ENCODE peak calls at places on chromosomes 5 and 9, in seven cellular contexts. B is mesendoderm, M is neuronal stem cell, I is IMR-90, D is H1, E is H9, G is mesenchymal stem cell. F is an unnamed sample.

GRCh38 chr5:13898569-13898968 is 45.9 kb downstream of the DNAH5 start:
- DNase-seq in D (no peak), G (no peak), M (no peak), B (no peak), I (no peak), E (no peak), F (no peak)

GRCh38 chr5:541148-541887 is 17.1 kb upstream of the SLC9A3 start:
- DNase-seq in G (no peak), D (no peak), I (no peak), E (peak; percentile 71), M (no peak), B (no peak), F (no peak)

GRCh38 chr5:61767231-61768080 is 435.4 kb downstream of the ZSWIM6 start:
- DNase-seq in D (no peak), B (no peak), E (no peak), G (no peak), M (no peak), I (no peak), F (no peak)

GRCh38 chr9:12859704-12860251 is 85.0 kb downstream of the LURAP1L start:
- DNase-seq in I (peak; percentile 78), M (no peak), D (no peak), B (no peak), E (no peak), G (no peak), F (no peak)

GRCh38 chr9:91374939-91375338 is 13.2 kb upstream of the AUH start:
- DNase-seq in B (no peak), D (no peak), I (peak; percentile 93), G (peak; percentile 70), E (no peak), M (no peak), F (no peak)

GRCh38 chr5:149775785-149776184 is 45.7 kb downstream of the PPARGC1B start:
- DNase-seq in B (peak; percentile 58), G (no peak), I (no peak), E (no peak), D (no peak), M (no peak), F (peak; percentile 34)

GRCh38 chr5:153445875-153446567 is 44.4 kb upstream of the GRIA1 start:
- DNase-seq in G (peak; percentile 61), D (no peak), E (no peak), I (no peak), B (no peak), M (no peak), F (no peak)

GRCh38 chr5:5588386-5588785 is 165.9 kb downstream of the ICE1 start:
- DNase-seq in G (no peak), E (no peak), B (no peak), I (no peak), M (no peak), D (no peak), F (no peak)

GRCh38 chr5:108515706-108516105 is 133.8 kb upstream of the FBXL17 start:
- DNase-seq in B (no peak), D (no peak), E (no peak), M (no peak), G (no peak), I (no peak), F (no peak)

GRCh38 chr9:82443312-82443711 is 454.7 kb downstream of the SPATA31D1 start:
- DNase-seq in I (no peak), E (no peak), G (peak; percentile 9), M (no peak), D (no peak), B (no peak), F (no peak)

GRCh38 chr9:98819231-98819630 is 11.8 kb downstream of the GALNT12 start:
- DNase-seq in M (no peak), G (no peak), D (no peak), E (no peak), I (no peak), B (no peak), F (peak; percentile 22)

GRCh38 chr9:98818764-98819163 is 11.3 kb downstream of the GALNT12 start:
- DNase-seq in D (no peak), M (no peak), G (no peak), E (no peak), B (no peak), I (no peak), F (no peak)

GRCh38 chr9:98822661-98823060 is 15.2 kb downstream of the GALNT12 start:
- DNase-seq in G (no peak), M (no peak), E (no peak), D (no peak), B (no peak), I (no peak), F (no peak)

GRCh38 chr9:98823666-98824334 is 16.3 kb downstream of the GALNT12 start:
- DNase-seq in G (no peak), M (no peak), I (no peak), E (no peak), D (no peak), B (no peak), F (no peak)

DNA sequence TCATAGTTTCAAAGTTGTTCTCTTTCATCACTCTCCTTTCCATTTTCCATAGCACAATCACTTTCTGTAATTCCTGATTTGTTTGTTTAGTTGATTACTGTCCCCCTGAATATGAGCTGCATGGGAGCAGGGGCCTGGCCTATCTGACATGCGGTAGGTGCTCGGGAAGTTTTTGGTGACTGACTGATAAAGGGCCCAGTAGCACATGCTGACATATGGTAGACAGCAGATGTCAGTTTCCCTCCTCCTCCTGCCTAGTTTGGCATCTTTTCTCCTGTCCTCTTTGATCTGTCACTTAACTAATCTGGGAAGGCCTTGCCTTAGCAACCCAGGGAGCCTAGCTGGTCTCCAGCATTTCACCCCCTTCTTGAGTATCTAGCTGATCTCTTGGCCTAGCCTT is 14.4 kb downstream of the GALNT12 start:
- DNase-seq in I (no peak), G (no peak), B (peak; percentile 28), E (no peak), M (no peak), D (no peak), F (no peak)
- H2BK120ac ChIP-seq in I (no peak overlapping the region), G (no peak overlapping the region), B (no peak overlapping the region), E (no peak overlapping the region), M (no peak overlapping the region), D (no peak overlapping the region), F (no peak overlapping the region)

DNA sequence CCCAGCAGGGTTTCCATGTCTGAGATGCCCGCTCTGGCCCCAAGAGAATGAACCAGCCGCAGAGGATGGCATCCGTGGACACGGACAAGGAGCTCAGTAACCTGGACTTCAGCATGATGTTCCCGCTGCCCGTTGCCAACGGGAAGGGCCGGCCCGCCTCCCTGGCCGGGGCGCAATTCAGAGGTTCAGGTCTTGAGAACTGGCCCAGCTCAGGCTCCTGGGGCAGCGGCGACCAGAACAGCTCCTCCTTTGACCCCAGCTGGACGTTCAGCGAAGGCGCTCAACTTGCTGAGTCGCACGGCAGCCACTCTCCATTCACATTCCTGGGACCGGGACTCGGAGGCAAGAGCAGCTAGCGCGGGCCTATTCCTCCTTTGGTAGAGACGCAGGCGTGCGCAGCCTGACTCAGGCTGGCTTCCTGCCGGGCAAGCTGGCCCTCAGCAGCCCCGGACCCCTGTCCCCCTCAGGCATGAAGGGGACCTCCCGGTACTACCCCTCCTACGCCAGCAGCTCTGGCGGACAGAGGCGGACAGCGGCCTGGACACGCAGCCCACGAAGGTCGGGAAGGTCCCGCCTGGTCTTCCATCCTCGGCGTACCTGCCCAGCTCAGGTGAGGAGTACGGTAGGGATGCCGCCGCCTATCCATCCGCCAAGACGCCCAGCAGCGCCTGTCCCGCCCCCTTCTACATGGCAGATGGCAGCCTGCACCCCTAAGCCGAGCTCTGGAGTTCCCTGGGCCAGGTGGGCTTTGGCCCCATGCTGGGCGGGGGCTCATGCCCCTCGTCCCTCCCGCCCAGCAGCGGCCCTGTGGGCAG is 74.4 kb downstream of the INSL6 start:
- DNase-seq in D (no peak), G (no peak), I (no peak), M (no peak), B (no peak), E (peak; percentile 26), F (no peak)
- H2BK5ac ChIP-seq in D (no peak overlapping the region), G (no peak overlapping the region), I (no peak overlapping the region), M (no peak overlapping the region), B (no peak overlapping the region), E (no peak overlapping the region), F (no peak overlapping the region)

DNA sequence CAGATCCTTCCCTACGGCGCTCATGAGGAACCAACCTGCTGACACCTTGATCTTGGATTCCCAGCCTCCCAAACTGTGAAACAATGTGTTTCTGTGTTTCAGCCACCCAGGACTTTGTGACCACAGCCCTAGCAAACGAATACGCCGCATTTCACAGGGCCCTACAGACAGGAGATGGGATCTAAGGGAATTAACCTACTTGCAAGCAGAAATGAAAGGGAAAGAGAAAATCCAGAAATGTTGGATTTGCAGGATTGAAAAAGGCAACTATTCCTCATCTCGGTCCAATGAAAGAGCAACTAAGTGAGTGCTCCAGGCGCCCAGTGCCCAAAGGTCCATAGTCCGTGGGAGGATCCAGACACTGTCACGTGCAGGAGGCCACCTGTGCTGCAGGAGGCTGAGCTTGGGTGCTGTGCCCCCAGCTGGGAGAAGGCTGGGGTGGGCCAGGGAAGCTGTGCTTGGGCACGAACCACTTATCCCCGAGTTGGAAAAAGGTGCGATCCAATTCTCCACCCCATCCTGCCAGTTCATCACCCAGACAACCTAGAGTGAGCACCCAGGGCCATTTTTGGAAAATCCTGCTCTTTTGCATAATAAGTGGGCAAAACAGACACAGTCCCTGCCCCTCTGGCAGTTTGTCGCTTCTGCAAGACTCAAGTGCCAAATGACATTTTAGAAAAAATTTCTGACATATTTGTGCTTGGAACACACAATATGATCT is 177.9 kb downstream of the C9orf50 start:
- DNase-seq in M (no peak), E (no peak), D (no peak), B (peak; percentile 50), G (no peak), I (no peak), F (peak; percentile 69)
- H2BK120ac ChIP-seq in M (no peak overlapping the region), E (no peak overlapping the region), D (no peak overlapping the region), B (no peak overlapping the region), G (no peak overlapping the region), I (no peak overlapping the region), F (no peak overlapping the region)

DNA sequence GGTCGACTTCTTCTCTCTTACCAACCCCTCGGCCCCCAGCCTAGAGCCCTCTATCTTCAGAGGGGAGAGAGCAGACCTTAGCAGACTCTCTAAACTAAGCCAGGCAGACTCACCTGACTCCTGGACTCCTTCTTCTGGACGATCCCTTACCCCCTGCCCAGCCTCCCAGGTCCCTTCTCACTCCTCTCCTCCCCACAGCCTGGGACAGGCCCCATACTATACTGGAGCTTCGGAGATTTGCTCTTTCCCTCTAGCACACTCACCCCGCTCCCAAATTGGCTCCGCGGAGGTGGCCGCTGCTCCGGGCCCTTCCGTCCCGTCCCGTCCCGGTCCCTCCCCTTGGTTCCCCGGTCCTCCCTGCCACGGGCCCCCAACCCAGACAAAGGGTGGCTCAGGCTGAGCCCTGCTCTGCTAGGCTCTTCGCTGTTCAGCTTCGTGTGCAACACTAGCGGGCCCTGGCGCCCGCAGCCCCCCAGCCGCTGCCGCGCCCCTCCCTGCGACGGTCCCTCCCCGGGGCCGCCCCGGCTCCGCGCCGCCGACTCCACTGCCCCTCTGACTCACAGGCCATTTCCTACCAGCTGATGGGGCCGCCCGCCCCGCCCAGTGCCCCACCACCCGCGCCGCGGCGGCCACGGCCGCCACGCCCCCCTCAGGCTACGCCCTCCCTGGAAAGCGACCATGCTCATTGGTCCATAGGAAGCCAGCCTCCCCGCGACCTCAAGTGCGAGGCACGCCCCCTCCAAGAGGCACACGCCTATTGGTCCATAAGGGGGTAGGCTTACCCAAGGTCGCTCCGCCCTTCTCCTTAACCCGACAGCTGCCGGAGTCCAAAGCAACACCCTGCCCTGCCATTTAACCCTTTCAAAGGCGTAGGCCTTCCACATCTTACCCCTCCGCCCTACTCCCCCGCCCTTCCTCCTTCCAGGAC is 4.4 kb downstream of the ATOSB start:
- DNase-seq in B (peak; percentile 100), M (peak; percentile 97), I (peak; percentile 99), D (peak; percentile 98), G (peak; percentile 99), E (peak; percentile 99), F (peak; percentile 98)
- H2BK5ac ChIP-seq in B (no peak overlapping the region), M (peak overlapping the region; percentile 42), I (peak overlapping the region; percentile 81), D (no peak overlapping the region), G (peak overlapping the region; percentile 93), E (no peak overlapping the region), F (peak overlapping the region; percentile 59)

GRCh38 chr5:160979356-160979755 is 127.3 kb upstream of the ATP10B start:
- DNase-seq in I (no peak), B (no peak), G (no peak), D (no peak), M (no peak), E (no peak), F (no peak)
- H2BK120ac ChIP-seq in I (no peak overlapping the region), B (no peak overlapping the region), G (no peak overlapping the region), D (no peak overlapping the region), M (no peak overlapping the region), E (no peak overlapping the region), F (no peak overlapping the region)